ENCODE peak calls at places on chromosome 21, in four cellular contexts. I, W, D and S are unnamed samples.

GRCh38 chr21:33916200-33916567 is 580 bp upstream of the ATP5PO start:
- DNase-seq in I (no peak), W (peak), D (no peak), S (no peak)

GRCh38 chr21:38505654-38506523 is 7.6 kb upstream of the ERG start:
- DNase-seq in I (peak), W (peak), D (no peak), S (peak)

GRCh38 chr21:35473496-35473895 is 424.4 kb upstream of the RUNX1 start:
- DNase-seq in I (no peak), W (no peak), D (no peak), S (no peak)

GRCh38 chr21:38441153-38441552 is 57.1 kb downstream of the ERG start:
- DNase-seq in I (no peak), W (no peak), D (no peak), S (no peak)

GRCh38 chr21:37281993-37282392 is 14.9 kb upstream of the VPS26C start:
- DNase-seq in I (no peak), W (no peak), D (no peak), S (no peak)

GRCh38 chr21:34989337-34990151 is 59.6 kb downstream of the RUNX1 start:
- DNase-seq in I (no peak), W (no peak), D (no peak), S (no peak)

GRCh38 chr21:28675265-28676041 is 317.2 kb downstream of the LTN1 start:
- DNase-seq in I (no peak), W (no peak), D (no peak), S (no peak)

GRCh38 chr21:25934771-25935224 is 200.0 kb downstream of the GABPA start:
- DNase-seq in I (no peak), W (no peak), D (no peak), S (peak)

GRCh38 chr21:20459838-20460237 is 538.4 kb upstream of the NCAM2 start:
- DNase-seq in I (no peak), W (no peak), D (no peak), S (no peak)

GRCh38 chr21:39221282-39221996 is 38.2 kb upstream of the PSMG1 start:
- DNase-seq in I (no peak), W (no peak), D (no peak), S (no peak)

GRCh38 chr21:33047231-33047630 is 21.5 kb downstream of the OLIG2 start:
- DNase-seq in I (no peak), W (no peak), D (no peak), S (no peak)

GRCh38 chr21:17726047-17726446 is 93.1 kb downstream of the C21orf91 start:
- DNase-seq in I (peak), W (no peak), D (no peak), S (peak)

GRCh38 chr21:35090403-35090802 is 41.3 kb upstream of the RUNX1 start:
- DNase-seq in I (no peak), W (no peak), D (no peak), S (no peak)

GRCh38 chr21:36297938-36298572 is 21.9 kb upstream of the MORC3 start:
- DNase-seq in I (no peak), W (peak), D (no peak), S (peak)

GRCh38 chr21:32414579-32415358 is 2.3 kb downstream of the EVA1C start:
- DNase-seq in I (no peak), W (no peak), D (no peak), S (no peak)

GRCh38 chr21:25115021-25115420 is 492.3 kb downstream of the MRPL39 start:
- DNase-seq in I (no peak), W (no peak), D (no peak), S (no peak)

GRCh38 chr21:25717491-25718139 is 17.1 kb downstream of the ATP5PF start:
- DNase-seq in I (no peak), W (peak), D (no peak), S (no peak)

GRCh38 chr21:25639922-25640670 is 1.0 kb downstream of the JAM2 start:
- DNase-seq in I (no peak), W (no peak), D (peak), S (no peak)

GRCh38 chr21:19343711-19344110 is 940.1 kb upstream of the TMPRSS15 start:
- DNase-seq in I (no peak), W (no peak), D (no peak), S (no peak)

GRCh38 chr21:32595431-32595830 is 10.1 kb upstream of the TCP10L start:
- DNase-seq in I (no peak), W (no peak), D (no peak), S (no peak)

GRCh38 chr21:36839735-36840134 is 126.7 kb downstream of the HLCS start:
- DNase-seq in I (no peak), W (no peak), D (no peak), S (no peak)

GRCh38 chr21:35426484-35426883 is 377.4 kb upstream of the RUNX1 start:
- DNase-seq in I (no peak), W (no peak), D (no peak), S (no peak)

GRCh38 chr21:25983745-25984144 is 186.8 kb downstream of the APP start:
- DNase-seq in I (no peak), W (no peak), D (no peak), S (no peak)

GRCh38 chr21:34744801-34745200 is 76.0 kb downstream of the CLIC6 start:
- DNase-seq in I (no peak), W (no peak), D (no peak), S (no peak)

GRCh38 chr21:29215709-29216108 is 83.0 kb upstream of the BACH1 start:
- DNase-seq in I (no peak), W (no peak), D (no peak), S (no peak)

GRCh38 chr21:38853421-38853919 is 47.7 kb downstream of the ETS2 start:
- DNase-seq in I (peak), W (no peak), D (peak), S (peak)

GRCh38 chr21:25790122-25790951 is 55.6 kb downstream of the GABPA start:
- DNase-seq in I (peak), W (peak), D (no peak), S (peak)

GRCh38 chr21:18725653-18726052 is 322.1 kb upstream of the TMPRSS15 start:
- DNase-seq in I (no peak), W (no peak), D (no peak), S (no peak)

GRCh38 chr21:29217818-29218252 is 80.9 kb upstream of the BACH1 start:
- DNase-seq in I (peak), W (no peak), D (no peak), S (peak)

GRCh38 chr21:21232320-21232719 is 234.1 kb downstream of the NCAM2 start:
- DNase-seq in I (no peak), W (no peak), D (no peak), S (no peak)

GRCh38 chr21:33078907-33079582 is 9.1 kb downstream of the OLIG1 start:
- DNase-seq in I (peak), W (peak), D (no peak), S (peak)

GRCh38 chr21:36881223-36881622 is 85.2 kb downstream of the HLCS start:
- DNase-seq in I (no peak), W (no peak), D (no peak), S (no peak)

GRCh38 chr21:36489103-36489785 is 9.3 kb upstream of the CLDN14 start:
- DNase-seq in I (no peak), W (no peak), D (no peak), S (no peak)

GRCh38 chr21:36491191-36491916 is 11.4 kb upstream of the CLDN14 start:
- DNase-seq in I (no peak), W (no peak), D (no peak), S (no peak)

GRCh38 chr21:38341546-38342012 is 84.8 kb downstream of the KCNJ15 start:
- DNase-seq in I (no peak), W (no peak), D (no peak), S (no peak)

GRCh38 chr21:35995522-35996088 is 64.7 kb downstream of the SETD4 start:
- DNase-seq in I (no peak), W (no peak), D (no peak), S (peak)

GRCh38 chr21:14863745-14864210 is 201.0 kb downstream of the NRIP1 start:
- DNase-seq in I (no peak), W (no peak), D (no peak), S (peak)
- TF ChIP-seq FOSL1 in I (no peak), W (no peak), D (no peak), S (no peak)

GRCh38 chr21:23876925-23877558 is 1730.2 kb downstream of the MRPL39 start:
- DNase-seq in I (no peak), W (no peak), D (no peak), S (no peak)
- TF ChIP-seq FOSL1 in I (no peak), W (peak), D (no peak), S (no peak)

GRCh38 chr21:42512346-42513034 is 1.2 kb upstream of the SLC37A1 start:
- DNase-seq in I (no peak), W (no peak), D (no peak), S (no peak)

GRCh38 chr21:42508371-42508770 is 5.3 kb upstream of the SLC37A1 start:
- DNase-seq in I (no peak), W (no peak), D (no peak), S (no peak)

GRCh38 chr21:42505090-42505726 is 8.4 kb upstream of the SLC37A1 start:
- DNase-seq in I (no peak), W (no peak), D (no peak), S (no peak)

GRCh38 chr21:42507418-42507817 is 6.2 kb upstream of the SLC37A1 start:
- DNase-seq in I (no peak), W (no peak), D (no peak), S (no peak)

DNA sequence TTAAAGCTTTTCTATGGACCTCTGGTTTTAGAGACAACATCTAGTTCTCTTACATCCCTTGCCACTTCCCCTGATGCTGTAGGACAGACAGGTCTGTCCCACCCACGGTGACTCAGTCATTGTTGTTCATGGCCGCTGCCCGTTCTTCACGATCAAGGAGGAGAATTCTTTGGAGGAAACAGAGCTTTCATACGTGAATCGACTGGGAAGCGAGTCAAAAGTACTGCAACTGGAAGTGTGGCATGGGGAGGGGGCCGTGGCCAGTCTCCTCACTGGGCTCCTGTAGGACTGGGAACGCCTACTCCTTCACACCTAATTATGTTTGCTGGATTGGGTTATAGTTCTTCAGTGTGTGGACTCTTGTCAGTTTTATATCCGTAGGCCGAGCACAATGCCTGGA is 4.4 kb upstream of the SLC37A1 start:
- DNase-seq in I (no peak), W (no peak), D (no peak), S (no peak)
- TF ChIP-seq FOSL1 in I (no peak), W (no peak), D (no peak), S (no peak)

GRCh38 chr21:46215436-46216131 is 13.0 kb downstream of the LSS start:
- DNase-seq in I (no peak), W (no peak), D (no peak), S (no peak)

GRCh38 chr21:46217511-46218196 is 10.9 kb downstream of the LSS start:
- DNase-seq in I (no peak), W (no peak), D (no peak), S (no peak)

GRCh38 chr21:46214478-46215340 is 13.9 kb downstream of the LSS start:
- DNase-seq in I (no peak), W (no peak), D (no peak), S (no peak)

GRCh38 chr21:46213620-46214286 is 14.8 kb downstream of the LSS start:
- DNase-seq in I (no peak), W (no peak), D (no peak), S (no peak)

DNA sequence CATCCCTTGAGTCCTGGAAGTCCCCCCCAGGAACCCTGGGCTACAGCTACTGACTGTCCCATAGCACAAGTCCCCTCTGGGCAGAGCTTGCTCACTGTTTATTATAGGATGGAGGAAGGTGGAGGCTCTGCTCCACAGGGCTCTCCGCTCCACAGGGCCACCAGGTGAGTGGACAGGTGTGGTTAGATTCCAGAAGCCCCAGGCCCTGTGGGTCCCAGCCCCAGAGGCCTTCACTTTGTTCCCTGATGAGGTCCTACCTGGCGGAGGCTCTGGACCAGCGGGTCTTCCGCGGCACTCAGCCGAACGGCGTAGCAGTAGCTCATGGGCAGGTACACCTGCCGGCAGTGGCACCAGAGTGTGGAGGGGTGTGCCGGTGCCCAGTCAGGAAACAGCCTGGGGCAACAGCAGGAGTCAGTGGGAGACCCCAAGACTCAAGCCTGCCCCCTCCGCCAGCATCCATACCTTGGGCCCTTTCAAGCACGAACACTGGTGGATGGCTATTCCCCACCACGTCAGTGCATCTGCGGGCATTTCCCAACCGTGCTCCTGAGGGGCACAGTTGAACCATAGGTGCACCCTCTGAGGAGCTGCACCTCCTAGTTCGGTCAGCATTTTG is 12.3 kb downstream of the LSS start:
- DNase-seq in I (no peak), W (no peak), D (no peak), S (no peak)
- TF ChIP-seq FOSL1 in I (no peak), W (no peak), D (no peak), S (no peak)

DNA sequence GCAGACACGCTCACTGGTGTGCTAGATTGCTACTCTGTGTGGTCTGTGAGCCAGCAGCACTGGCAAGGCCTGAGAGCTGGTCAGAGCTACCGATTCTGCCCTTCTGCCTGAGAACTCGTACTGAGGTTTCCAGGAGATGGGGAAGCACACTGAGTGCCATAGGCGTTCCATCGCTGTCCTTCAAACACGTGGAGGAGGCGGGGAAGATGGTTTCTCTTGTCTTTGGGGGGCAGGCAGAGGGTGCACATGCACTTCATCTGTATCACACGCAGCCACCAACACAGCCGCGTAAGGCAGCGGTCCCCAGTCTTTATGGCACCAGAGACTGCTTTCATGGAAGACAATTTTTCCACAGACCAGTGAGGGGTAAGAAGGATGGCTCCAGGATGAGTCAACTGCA is 23.8 kb upstream of the MX1 start:
- DNase-seq in I (no peak), W (no peak), D (no peak), S (no peak)
- TF ChIP-seq FOSL1 in I (no peak), W (no peak), D (no peak), S (no peak)

GRCh38 chr21:44618504-44618903 is 6.6 kb downstream of the KRTAP10-8 start:
- DNase-seq in I (peak), W (no peak), D (peak), S (peak)
- TF ChIP-seq FOSL1 in I (no peak), W (no peak), D (no peak), S (no peak)